ENCODE peak calls at places on chromosomes 11 and 22, in nine cellular contexts. One of them, this sample, is unnamed.

GRCh38 chr11:6824461-6824860 is 21.0 kb upstream of the OR10A5 start:
- DNase-seq in retinal pigment epithelial cell: no peak
- DNase-seq in H1: no peak
- DNase-seq in AG04450: no peak
- DNase-seq in dorsolateral prefrontal cortex: no peak
- DNase-seq in AG10803: no peak
- DNase-seq in mucosa of descending colon: no peak
- DNase-seq in lower lobe of right lung: no peak
- DNase-seq in skeletal muscle cell: no peak
- DNase-seq in this sample: no peak

GRCh38 chr11:77658213-77659013 is 20.8 kb upstream of the CLNS1A start:
- DNase-seq in dorsolateral prefrontal cortex: no peak
- DNase-seq in skeletal muscle cell: no peak
- DNase-seq in AG10803: peak; percentile 80
- DNase-seq in AG04450: no peak
- DNase-seq in lower lobe of right lung: no peak
- DNase-seq in mucosa of descending colon: no peak
- DNase-seq in H1: no peak
- DNase-seq in retinal pigment epithelial cell: no peak
- DNase-seq in this sample: no peak

GRCh38 chr11:69956669-69957190 is 121.4 kb upstream of the ANO1 start:
- DNase-seq in H1: no peak
- DNase-seq in retinal pigment epithelial cell: no peak
- DNase-seq in lower lobe of right lung: no peak
- DNase-seq in AG04450: no peak
- DNase-seq in dorsolateral prefrontal cortex: no peak
- DNase-seq in skeletal muscle cell: no peak
- DNase-seq in AG10803: no peak
- DNase-seq in mucosa of descending colon: peak; percentile 7
- DNase-seq in this sample: no peak

GRCh38 chr11:19962795-19963163 is 197.5 kb downstream of the DBX1 start:
- DNase-seq in lower lobe of right lung: no peak
- DNase-seq in AG04450: peak; percentile 82
- DNase-seq in AG10803: peak; percentile 94
- DNase-seq in skeletal muscle cell: peak; percentile 96
- DNase-seq in dorsolateral prefrontal cortex: no peak
- DNase-seq in mucosa of descending colon: no peak
- DNase-seq in H1: no peak
- DNase-seq in retinal pigment epithelial cell: no peak
- DNase-seq in this sample: peak; percentile 85

GRCh38 chr11:122310701-122311100 is 194.7 kb upstream of the BLID start:
- DNase-seq in skeletal muscle cell: no peak
- DNase-seq in mucosa of descending colon: no peak
- DNase-seq in H1: no peak
- DNase-seq in AG10803: no peak
- DNase-seq in retinal pigment epithelial cell: no peak
- DNase-seq in lower lobe of right lung: no peak
- DNase-seq in dorsolateral prefrontal cortex: no peak
- DNase-seq in AG04450: no peak
- DNase-seq in this sample: no peak

GRCh38 chr11:47477323-47477722 is 28.4 kb upstream of the RAPSN start:
- DNase-seq in H1: no peak
- DNase-seq in AG10803: no peak
- DNase-seq in mucosa of descending colon: no peak
- DNase-seq in skeletal muscle cell: no peak
- DNase-seq in retinal pigment epithelial cell: no peak
- DNase-seq in lower lobe of right lung: no peak
- DNase-seq in AG04450: no peak
- DNase-seq in dorsolateral prefrontal cortex: no peak
- DNase-seq in this sample: no peak

GRCh38 chr11:128437137-128437536 is 150.2 kb downstream of the ETS1 start:
- DNase-seq in H1: no peak
- DNase-seq in retinal pigment epithelial cell: no peak
- DNase-seq in skeletal muscle cell: no peak
- DNase-seq in dorsolateral prefrontal cortex: no peak
- DNase-seq in AG04450: no peak
- DNase-seq in mucosa of descending colon: no peak
- DNase-seq in AG10803: peak; percentile 79
- DNase-seq in lower lobe of right lung: no peak
- DNase-seq in this sample: peak; percentile 61

GRCh38 chr22:26333088-26333800 is 95.8 kb upstream of the ASPHD2 start:
- DNase-seq in H1: no peak
- DNase-seq in retinal pigment epithelial cell: no peak
- DNase-seq in lower lobe of right lung: no peak
- DNase-seq in skeletal muscle cell: no peak
- DNase-seq in AG10803: no peak
- DNase-seq in mucosa of descending colon: no peak
- DNase-seq in dorsolateral prefrontal cortex: no peak
- DNase-seq in AG04450: no peak
- DNase-seq in this sample: no peak

GRCh38 chr11:57475671-57476222 is 15.4 kb downstream of the RTN4RL2 start:
- DNase-seq in lower lobe of right lung: no peak
- DNase-seq in skeletal muscle cell: no peak
- DNase-seq in mucosa of descending colon: no peak
- DNase-seq in AG10803: no peak
- DNase-seq in dorsolateral prefrontal cortex: no peak
- DNase-seq in H1: no peak
- DNase-seq in retinal pigment epithelial cell: no peak
- DNase-seq in AG04450: no peak
- DNase-seq in this sample: no peak

GRCh38 chr11:29321293-29322132 is 695.3 kb downstream of the KCNA4 start:
- DNase-seq in dorsolateral prefrontal cortex: no peak
- DNase-seq in retinal pigment epithelial cell: no peak
- DNase-seq in AG04450: peak; percentile 76
- DNase-seq in AG10803: no peak
- DNase-seq in H1: no peak
- DNase-seq in lower lobe of right lung: no peak
- DNase-seq in mucosa of descending colon: no peak
- DNase-seq in skeletal muscle cell: no peak
- DNase-seq in this sample: peak; percentile 88

GRCh38 chr11:125624756-125625213 is at the start of gene CHEK1:
- DNase-seq in mucosa of descending colon: peak; percentile 42
- DNase-seq in retinal pigment epithelial cell: no peak
- DNase-seq in dorsolateral prefrontal cortex: no peak
- DNase-seq in AG04450: no peak
- DNase-seq in lower lobe of right lung: no peak
- DNase-seq in skeletal muscle cell: no peak
- DNase-seq in H1: no peak
- DNase-seq in AG10803: no peak
- DNase-seq in this sample: no peak

GRCh38 chr22:30044369-30044768 is 35.9 kb upstream of the HORMAD2 start:
- DNase-seq in mucosa of descending colon: no peak
- DNase-seq in skeletal muscle cell: peak; percentile 95
- DNase-seq in lower lobe of right lung: no peak
- DNase-seq in dorsolateral prefrontal cortex: no peak
- DNase-seq in retinal pigment epithelial cell: peak; percentile 93
- DNase-seq in H1: no peak
- DNase-seq in AG04450: peak; percentile 78
- DNase-seq in AG10803: peak; percentile 83
- DNase-seq in this sample: peak; percentile 93

GRCh38 chr11:74679513-74679865 is 51.7 kb downstream of the CHRDL2 start:
- DNase-seq in dorsolateral prefrontal cortex: no peak
- DNase-seq in lower lobe of right lung: no peak
- DNase-seq in H1: peak; percentile 38
- DNase-seq in mucosa of descending colon: no peak
- DNase-seq in AG10803: no peak
- DNase-seq in retinal pigment epithelial cell: no peak
- DNase-seq in skeletal muscle cell: no peak
- DNase-seq in AG04450: no peak
- DNase-seq in this sample: no peak

GRCh38 chr22:21640810-21641209 is 1.3 kb upstream of the SDF2L1 start:
- DNase-seq in AG10803: no peak
- DNase-seq in lower lobe of right lung: no peak
- DNase-seq in retinal pigment epithelial cell: no peak
- DNase-seq in mucosa of descending colon: no peak
- DNase-seq in AG04450: no peak
- DNase-seq in H1: no peak
- DNase-seq in skeletal muscle cell: no peak
- DNase-seq in dorsolateral prefrontal cortex: no peak
- DNase-seq in this sample: no peak

GRCh38 chr22:21641417-21641794 is 696 bp upstream of the SDF2L1 start:
- DNase-seq in AG10803: peak; percentile 47
- DNase-seq in H1: peak; percentile 59
- DNase-seq in dorsolateral prefrontal cortex: no peak
- DNase-seq in lower lobe of right lung: peak; percentile 64
- DNase-seq in retinal pigment epithelial cell: no peak
- DNase-seq in skeletal muscle cell: no peak
- DNase-seq in AG04450: no peak
- DNase-seq in mucosa of descending colon: peak; percentile 70
- DNase-seq in this sample: peak; percentile 51

GRCh38 chr22:21642584-21643448 is 714 bp downstream of the SDF2L1 start:
- DNase-seq in retinal pigment epithelial cell: no peak
- DNase-seq in lower lobe of right lung: peak; percentile 58
- DNase-seq in mucosa of descending colon: peak; percentile 70
- DNase-seq in H1: peak; percentile 84
- DNase-seq in AG10803: peak; percentile 35
- DNase-seq in AG04450: no peak
- DNase-seq in dorsolateral prefrontal cortex: no peak
- DNase-seq in skeletal muscle cell: no peak
- DNase-seq in this sample: peak; percentile 50

GRCh38 chr22:21641795-21642583 is at the start of gene SDF2L1:
- DNase-seq in retinal pigment epithelial cell: peak; percentile 96
- DNase-seq in lower lobe of right lung: peak; percentile 99
- DNase-seq in skeletal muscle cell: peak; percentile 96
- DNase-seq in dorsolateral prefrontal cortex: peak; percentile 98
- DNase-seq in AG04450: peak; percentile 97
- DNase-seq in mucosa of descending colon: peak; percentile 99
- DNase-seq in H1: peak; percentile 96
- DNase-seq in AG10803: peak; percentile 98
- DNase-seq in this sample: peak; percentile 99

GRCh38 chr22:21643533-21644357 is 1.6 kb downstream of the SDF2L1 start:
- DNase-seq in skeletal muscle cell: no peak
- DNase-seq in dorsolateral prefrontal cortex: no peak
- DNase-seq in mucosa of descending colon: no peak
- DNase-seq in retinal pigment epithelial cell: no peak
- DNase-seq in lower lobe of right lung: no peak
- DNase-seq in AG10803: no peak
- DNase-seq in AG04450: no peak
- DNase-seq in H1: no peak
- DNase-seq in this sample: no peak
- H3K4me3 ChIP-seq in skeletal muscle cell: peak overlapping the region; percentile 85
- H3K4me3 ChIP-seq in dorsolateral prefrontal cortex: peak overlapping the region; percentile 86
- H3K4me3 ChIP-seq in mucosa of descending colon: no peak overlapping the region
- H3K4me3 ChIP-seq in retinal pigment epithelial cell: no peak overlapping the region
- H3K4me3 ChIP-seq in lower lobe of right lung: peak overlapping the region; percentile 75
- H3K4me3 ChIP-seq in AG10803: no peak overlapping the region
- H3K4me3 ChIP-seq in AG04450: peak overlapping the region; percentile 86
- H3K4me3 ChIP-seq in H1: peak overlapping the region; percentile 77
- H3K4me3 ChIP-seq in this sample: no peak overlapping the region

DNA sequence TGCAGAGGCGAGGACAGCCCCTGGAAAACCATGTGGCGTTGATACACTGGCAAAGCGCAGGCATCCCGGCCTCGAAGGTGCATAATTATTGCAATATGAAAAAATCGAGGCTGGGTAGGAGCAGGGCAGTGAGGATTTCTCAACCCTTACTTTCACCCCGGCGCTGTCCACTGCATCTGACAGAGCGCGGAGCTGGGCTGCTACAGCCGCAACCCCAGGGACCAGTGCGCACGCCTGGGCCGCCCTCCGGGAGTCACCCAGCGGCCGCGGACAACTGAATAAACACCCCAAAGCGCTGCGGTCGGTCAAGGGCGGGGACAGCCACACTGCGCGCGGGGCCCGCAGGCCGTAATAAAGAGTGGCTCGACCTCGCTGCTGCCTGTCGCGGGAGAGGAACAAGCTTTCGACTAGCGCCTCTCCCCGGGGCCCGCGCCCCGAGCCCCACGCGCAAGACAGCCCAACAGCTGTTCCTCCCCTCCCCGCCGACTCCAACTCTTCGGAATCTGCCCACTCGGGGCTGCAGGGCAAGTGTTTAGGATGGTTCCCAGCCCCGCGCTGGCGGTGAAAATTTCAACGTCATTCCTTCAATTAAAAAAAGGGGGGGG is 3.6 kb upstream of the WT1 start:
- DNase-seq in AG04450: no peak
- DNase-seq in lower lobe of right lung: no peak
- DNase-seq in mucosa of descending colon: no peak
- DNase-seq in AG10803: no peak
- DNase-seq in skeletal muscle cell: no peak
- DNase-seq in dorsolateral prefrontal cortex: no peak
- DNase-seq in retinal pigment epithelial cell: no peak
- DNase-seq in H1: peak; percentile 60
- DNase-seq in this sample: no peak
- H3K4me3 ChIP-seq in AG04450: no peak overlapping the region
- H3K4me3 ChIP-seq in lower lobe of right lung: no peak overlapping the region
- H3K4me3 ChIP-seq in mucosa of descending colon: no peak overlapping the region
- H3K4me3 ChIP-seq in AG10803: no peak overlapping the region
- H3K4me3 ChIP-seq in skeletal muscle cell: no peak overlapping the region
- H3K4me3 ChIP-seq in dorsolateral prefrontal cortex: no peak overlapping the region
- H3K4me3 ChIP-seq in retinal pigment epithelial cell: no peak overlapping the region
- H3K4me3 ChIP-seq in H1: peak overlapping the region; percentile 39
- H3K4me3 ChIP-seq in this sample: no peak overlapping the region

GRCh38 chr11:61956191-61957027 is 6.3 kb downstream of the BEST1 start:
- DNase-seq in AG10803: no peak
- DNase-seq in dorsolateral prefrontal cortex: no peak
- DNase-seq in mucosa of descending colon: no peak
- DNase-seq in AG04450: no peak
- DNase-seq in lower lobe of right lung: no peak
- DNase-seq in skeletal muscle cell: no peak
- DNase-seq in H1: peak; percentile 43
- DNase-seq in retinal pigment epithelial cell: no peak
- DNase-seq in this sample: no peak

GRCh38 chr11:61952882-61953281 is 2.7 kb downstream of the BEST1 start:
- DNase-seq in dorsolateral prefrontal cortex: no peak
- DNase-seq in mucosa of descending colon: no peak
- DNase-seq in lower lobe of right lung: no peak
- DNase-seq in AG10803: no peak
- DNase-seq in skeletal muscle cell: no peak
- DNase-seq in AG04450: no peak
- DNase-seq in retinal pigment epithelial cell: no peak
- DNase-seq in H1: no peak
- DNase-seq in this sample: no peak

GRCh38 chr11:61955416-61956135 is 5.4 kb downstream of the BEST1 start:
- DNase-seq in skeletal muscle cell: no peak
- DNase-seq in AG10803: peak; percentile 21
- DNase-seq in lower lobe of right lung: peak; percentile 74
- DNase-seq in mucosa of descending colon: peak; percentile 58
- DNase-seq in dorsolateral prefrontal cortex: no peak
- DNase-seq in AG04450: no peak
- DNase-seq in H1: peak; percentile 93
- DNase-seq in retinal pigment epithelial cell: no peak
- DNase-seq in this sample: no peak

GRCh38 chr11:61955031-61955415 is 4.9 kb downstream of the BEST1 start:
- DNase-seq in H1: no peak
- DNase-seq in AG04450: no peak
- DNase-seq in retinal pigment epithelial cell: no peak
- DNase-seq in skeletal muscle cell: peak; percentile 74
- DNase-seq in lower lobe of right lung: peak; percentile 81
- DNase-seq in AG10803: peak; percentile 89
- DNase-seq in mucosa of descending colon: peak; percentile 50
- DNase-seq in dorsolateral prefrontal cortex: no peak
- DNase-seq in this sample: peak; percentile 53

GRCh38 chr11:61954106-61955030 is 4.2 kb downstream of the BEST1 start:
- DNase-seq in dorsolateral prefrontal cortex: no peak
- DNase-seq in mucosa of descending colon: no peak
- DNase-seq in retinal pigment epithelial cell: no peak
- DNase-seq in AG04450: no peak
- DNase-seq in H1: peak; percentile 53
- DNase-seq in lower lobe of right lung: no peak
- DNase-seq in skeletal muscle cell: no peak
- DNase-seq in AG10803: peak; percentile 61
- DNase-seq in this sample: no peak
- H3K4me3 ChIP-seq in dorsolateral prefrontal cortex: peak overlapping the region; percentile 60
- H3K4me3 ChIP-seq in mucosa of descending colon: no peak overlapping the region
- H3K4me3 ChIP-seq in retinal pigment epithelial cell: no peak overlapping the region
- H3K4me3 ChIP-seq in AG04450: peak overlapping the region; percentile 10
- H3K4me3 ChIP-seq in H1: peak overlapping the region; percentile 54
- H3K4me3 ChIP-seq in lower lobe of right lung: peak overlapping the region; percentile 57
- H3K4me3 ChIP-seq in skeletal muscle cell: peak overlapping the region; percentile 43
- H3K4me3 ChIP-seq in AG10803: peak overlapping the region; percentile 58
- H3K4me3 ChIP-seq in this sample: no peak overlapping the region

GRCh38 chr22:37062657-37063381 is 11.3 kb downstream of the KCTD17 start:
- DNase-seq in lower lobe of right lung: no peak
- DNase-seq in H1: no peak
- DNase-seq in retinal pigment epithelial cell: no peak
- DNase-seq in skeletal muscle cell: no peak
- DNase-seq in mucosa of descending colon: no peak
- DNase-seq in AG04450: no peak
- DNase-seq in AG10803: no peak
- DNase-seq in dorsolateral prefrontal cortex: no peak
- DNase-seq in this sample: no peak
- H3K4me3 ChIP-seq in lower lobe of right lung: no peak overlapping the region
- H3K4me3 ChIP-seq in H1: no peak overlapping the region
- H3K4me3 ChIP-seq in retinal pigment epithelial cell: no peak overlapping the region
- H3K4me3 ChIP-seq in skeletal muscle cell: no peak overlapping the region
- H3K4me3 ChIP-seq in mucosa of descending colon: no peak overlapping the region
- H3K4me3 ChIP-seq in AG04450: no peak overlapping the region
- H3K4me3 ChIP-seq in AG10803: no peak overlapping the region
- H3K4me3 ChIP-seq in dorsolateral prefrontal cortex: no peak overlapping the region
- H3K4me3 ChIP-seq in this sample: no peak overlapping the region

This sample was measured in astrocyte of the spinal cord.